ENCODE peak calls at places on chromosomes 3 and 15, in seven cellular contexts. J is posterior cingulate gyrus, B is iPS-NIHi11, I is NCI-H1417, R is globus pallidus, U is natural killer cell, L is skeletal muscle cell. Y is an unnamed sample.

GRCh38 chr3:49017646-49017977 is 768 bp downstream of the DALRD3 start:
- DNase-seq in J (no peak), B (no peak), I (peak), R (no peak), U (no peak), L (no peak), Y (no peak)

GRCh38 chr3:179526482-179526881 is 36.2 kb upstream of the ACTL6A start:
- DNase-seq in J (no peak), B (no peak), I (no peak), R (no peak), U (no peak), L (no peak), Y (no peak)

GRCh38 chr3:67215690-67216089 is 217.6 kb downstream of the KBTBD8 start:
- DNase-seq in J (no peak), B (no peak), I (no peak), R (no peak), U (no peak), L (no peak), Y (no peak)

GRCh38 chr3:83890763-83891135 is 1068.0 kb upstream of the CADM2 start:
- DNase-seq in J (no peak), B (no peak), I (no peak), R (no peak), U (no peak), L (peak), Y (no peak)

GRCh38 chr3:23455084-23455483 is 252.0 kb downstream of the UBE2E2 start:
- DNase-seq in J (no peak), B (no peak), I (no peak), R (no peak), U (no peak), L (peak), Y (no peak)

GRCh38 chr15:71806452-71806931 is 3.9 kb upstream of the NR2E3 start:
- DNase-seq in J (no peak), B (no peak), I (no peak), R (no peak), U (no peak), L (no peak), Y (no peak)

GRCh38 chr3:62332771-62333381 is 40.5 kb downstream of the FEZF2 start:
- DNase-seq in J (no peak), B (peak), I (no peak), R (peak), U (no peak), L (no peak), Y (no peak)

GRCh38 chr15:42595641-42596240 is 20.3 kb downstream of the STARD9 start:
- DNase-seq in J (peak), B (no peak), I (no peak), R (no peak), U (no peak), L (no peak), Y (no peak)

GRCh38 chr3:195226900-195227447 is 44.0 kb downstream of the XXYLT1 start:
- DNase-seq in J (peak), B (peak), I (no peak), R (no peak), U (no peak), L (no peak), Y (no peak)

GRCh38 chr15:78564743-78565096 is 600 bp upstream of the CHRNA5 start:
- DNase-seq in J (no peak), B (no peak), I (no peak), R (no peak), U (no peak), L (no peak), Y (no peak)

GRCh38 chr15:88651971-88652370 is 13.2 kb downstream of the ISG20 start:
- DNase-seq in J (no peak), B (no peak), I (no peak), R (no peak), U (no peak), L (no peak), Y (no peak)

GRCh38 chr3:63845215-63845614 is 18.4 kb downstream of the THOC7 start:
- DNase-seq in J (no peak), B (no peak), I (no peak), R (no peak), U (no peak), L (no peak), Y (no peak)

GRCh38 chr3:18194431-18194830 is 230.7 kb downstream of the SATB1 start:
- DNase-seq in J (no peak), B (no peak), I (peak), R (no peak), U (no peak), L (peak), Y (no peak)

GRCh38 chr15:61197187-61197586 is 31.9 kb downstream of the RORA start:
- DNase-seq in J (no peak), B (no peak), I (no peak), R (no peak), U (no peak), L (no peak), Y (no peak)

GRCh38 chr15:63945005-63945788 is 101.1 kb downstream of the DAPK2 start:
- DNase-seq in J (peak), B (peak), I (peak), R (peak), U (peak), L (no peak), Y (peak)

GRCh38 chr3:492586-493296 is 296.2 kb downstream of the CHL1 start:
- DNase-seq in J (no peak), B (no peak), I (no peak), R (no peak), U (no peak), L (no peak), Y (no peak)

Y was measured in pancreas.